ENCODE peak calls at places on chromosome 21, in eight cellular contexts. P is CD4-positive, alpha-beta T cell; B is uterus; O is WTC11; J is stomach; S is tibial artery; Y is neural crest cell; L is fibroblast of mammary gland. C is an unnamed sample.

GRCh38 chr21:46439906-46440305 is 18.8 kb upstream of the DIP2A start:
- DNase-seq in B (no peak), L (no peak), J (no peak), O (no peak), S (no peak), Y (no peak), P (no peak), C (no peak)

GRCh38 chr21:18493420-18493819 is 89.8 kb upstream of the TMPRSS15 start:
- DNase-seq in Y (no peak), S (no peak), B (no peak), O (no peak), L (peak; percentile 14), P (no peak), J (no peak), C (no peak)

GRCh38 chr21:32372755-32373154 is 20.1 kb downstream of the URB1 start:
- DNase-seq in P (no peak), J (no peak), O (no peak), L (peak; percentile 39), Y (no peak), B (peak; percentile 65), S (no peak), C (no peak)

GRCh38 chr21:14306143-14306907 is 76.6 kb downstream of the HSPA13 start:
- DNase-seq in Y (no peak), P (no peak), S (no peak), B (no peak), O (no peak), L (peak; percentile 39), J (no peak), C (no peak)

GRCh38 chr21:26972131-26972707 is 5.3 kb upstream of the ADAMTS5 start:
- DNase-seq in P (no peak), Y (no peak), S (no peak), O (no peak), L (no peak), J (no peak), B (no peak), C (no peak)

GRCh38 chr21:33069994-33070811 is at the start of gene OLIG1:
- DNase-seq in P (peak; percentile 27), B (no peak), L (peak; percentile 8), O (peak; percentile 82), Y (peak; percentile 52), J (peak; percentile 35), S (no peak), C (peak; percentile 50)

GRCh38 chr21:18666725-18667124 is 263.1 kb upstream of the TMPRSS15 start:
- DNase-seq in P (no peak), L (no peak), O (no peak), B (no peak), J (no peak), S (no peak), Y (no peak), C (no peak)

GRCh38 chr21:41361786-41362604 is at the start of gene MX2:
- DNase-seq in L (peak; percentile 93), J (peak; percentile 66), Y (no peak), S (peak; percentile 78), B (peak; percentile 57), P (peak; percentile 79), O (no peak), C (no peak)

GRCh38 chr21:46550511-46550941 is 54.4 kb downstream of the S100B start:
- DNase-seq in B (no peak), L (no peak), S (no peak), Y (no peak), P (peak; percentile 78), J (peak; percentile 21), O (no peak), C (no peak)

GRCh38 chr21:39317134-39318090 is 4.0 kb upstream of the BRWD1 start:
- DNase-seq in L (no peak), J (no peak), Y (no peak), S (no peak), B (no peak), O (no peak), P (no peak), C (no peak)

GRCh38 chr21:42145569-42146250 is 73.2 kb upstream of the ABCG1 start:
- DNase-seq in L (peak; percentile 53), P (peak; percentile 57), B (peak; percentile 38), J (peak; percentile 59), S (peak; percentile 68), Y (peak; percentile 64), O (peak; percentile 70), C (peak; percentile 50)

GRCh38 chr21:40472026-40472425 is 374.9 kb downstream of the DSCAM start:
- DNase-seq in S (no peak), B (no peak), J (no peak), L (no peak), O (no peak), Y (no peak), P (no peak), C (no peak)

GRCh38 chr21:15928196-15928595 is 198.4 kb downstream of the USP25 start:
- DNase-seq in L (no peak), O (no peak), S (no peak), Y (no peak), P (no peak), J (no peak), B (no peak), C (no peak)

GRCh38 chr21:38327984-38328383 is 71.2 kb downstream of the KCNJ15 start:
- DNase-seq in P (no peak), O (no peak), S (no peak), B (no peak), L (peak; percentile 88), J (no peak), Y (no peak), C (no peak)

GRCh38 chr21:42552407-42553336 is 39.0 kb downstream of the SLC37A1 start:
- DNase-seq in B (no peak), P (no peak), Y (no peak), J (no peak), O (peak; percentile 6), L (no peak), S (peak; percentile 40), C (no peak)

GRCh38 chr21:41345934-41346685 is 15.7 kb upstream of the MX2 start:
- DNase-seq in O (no peak), S (no peak), P (no peak), B (no peak), Y (no peak), J (peak; percentile 80), L (no peak), C (no peak)

GRCh38 chr21:24781146-24781545 is 826.1 kb downstream of the MRPL39 start:
- DNase-seq in S (no peak), P (no peak), J (no peak), O (no peak), Y (no peak), B (no peak), L (no peak), C (no peak)

GRCh38 chr21:25967566-25968438 is 202.8 kb downstream of the APP start:
- DNase-seq in P (no peak), Y (no peak), O (no peak), J (no peak), S (no peak), L (no peak), B (no peak), C (no peak)

DNA sequence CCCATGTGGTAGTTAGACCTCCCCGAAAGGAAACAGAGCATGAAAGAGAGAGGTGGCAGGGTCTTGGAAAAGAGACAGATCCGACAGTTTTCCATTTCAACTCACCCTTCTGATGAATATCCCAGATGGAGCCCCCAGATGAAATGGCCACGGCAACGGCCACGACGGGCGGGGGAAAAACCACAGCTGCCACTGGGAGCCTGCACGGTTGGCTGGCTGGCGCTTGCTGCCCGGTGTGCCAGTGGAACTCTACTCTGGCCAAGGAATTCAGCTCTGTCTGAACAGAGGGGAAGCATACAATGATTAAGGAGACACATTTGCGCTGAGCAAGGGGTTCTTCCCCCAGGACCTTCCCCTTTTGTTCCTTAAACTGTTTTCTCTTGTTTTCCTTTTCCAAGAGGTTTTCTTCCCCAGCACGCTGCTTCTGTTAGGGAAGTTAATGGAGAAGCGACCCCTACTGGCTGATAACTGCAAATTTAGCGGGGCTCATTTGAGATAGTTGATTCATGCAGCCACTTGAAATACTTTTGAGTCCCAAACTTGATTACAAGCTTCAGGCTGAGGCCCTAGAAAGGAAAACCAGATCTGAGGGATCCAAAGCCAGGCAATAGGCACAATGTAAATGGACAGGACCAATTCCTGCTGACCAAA is 1122.5 kb downstream of the NCAM2 start:
- DNase-seq in B (no peak), Y (no peak), O (peak; percentile 31), L (peak; percentile 1), P (no peak), S (no peak), J (no peak), C (no peak)
- TF ChIP-seq CTCF in B (no peak), Y (peak; percentile 56), O (peak; percentile 73), L (peak; percentile 6), P (no peak), S (no peak), J (no peak), C (peak; percentile 45)

GRCh38 chr21:30842990-30843389 is 13.4 kb upstream of the KRTAP7-1 start:
- DNase-seq in J (no peak), S (no peak), O (no peak), P (no peak), B (no peak), L (no peak), Y (no peak), C (no peak)

GRCh38 chr21:30838536-30838935 is 9.0 kb upstream of the KRTAP7-1 start:
- DNase-seq in B (no peak), L (no peak), S (no peak), J (no peak), Y (no peak), O (no peak), P (no peak), C (no peak)

GRCh38 chr21:30839304-30839703 is 9.7 kb upstream of the KRTAP7-1 start:
- DNase-seq in B (no peak), L (peak; percentile 18), Y (peak; percentile 36), O (peak; percentile 73), P (no peak), S (no peak), J (no peak), C (peak; percentile 33)
- TF ChIP-seq CTCF in B (no peak), L (peak; percentile 22), Y (peak; percentile 76), O (peak; percentile 44), P (no peak), S (no peak), J (no peak), C (peak; percentile 75)

DNA sequence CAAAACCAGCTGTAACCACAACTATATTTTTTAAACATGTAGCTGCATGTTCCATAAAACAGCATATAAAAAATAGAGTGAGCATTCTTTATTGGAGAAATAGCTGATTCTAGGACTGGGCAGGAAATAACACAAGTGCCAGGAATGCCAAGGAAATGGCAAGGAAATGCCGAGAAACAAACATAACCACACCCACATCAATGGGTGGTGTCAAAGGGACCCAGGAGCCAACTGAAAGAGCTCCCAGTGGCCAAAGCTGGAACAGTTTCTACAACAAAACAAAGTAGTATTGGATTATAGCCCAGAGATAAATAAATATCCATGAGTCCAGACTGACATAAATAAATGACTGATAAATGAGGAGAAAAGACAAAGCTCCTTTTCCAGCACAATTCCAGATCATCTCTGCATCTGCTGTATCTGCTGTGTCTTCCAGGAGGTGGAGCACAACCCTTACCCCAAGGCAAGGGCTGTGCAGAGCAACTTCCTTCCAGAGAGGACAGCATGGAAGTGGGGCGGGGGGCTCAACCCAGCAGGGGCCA is 28.1 kb downstream of the ADARB1 start:
- DNase-seq in J (peak; percentile 38), O (no peak), L (peak; percentile 32), P (no peak), Y (no peak), B (no peak), S (no peak), C (no peak)
- TF ChIP-seq CTCF in J (peak; percentile 17), O (no peak), L (peak; percentile 7), P (no peak), Y (peak; percentile 27), B (peak; percentile 22), S (peak; percentile 42), C (no peak)

DNA sequence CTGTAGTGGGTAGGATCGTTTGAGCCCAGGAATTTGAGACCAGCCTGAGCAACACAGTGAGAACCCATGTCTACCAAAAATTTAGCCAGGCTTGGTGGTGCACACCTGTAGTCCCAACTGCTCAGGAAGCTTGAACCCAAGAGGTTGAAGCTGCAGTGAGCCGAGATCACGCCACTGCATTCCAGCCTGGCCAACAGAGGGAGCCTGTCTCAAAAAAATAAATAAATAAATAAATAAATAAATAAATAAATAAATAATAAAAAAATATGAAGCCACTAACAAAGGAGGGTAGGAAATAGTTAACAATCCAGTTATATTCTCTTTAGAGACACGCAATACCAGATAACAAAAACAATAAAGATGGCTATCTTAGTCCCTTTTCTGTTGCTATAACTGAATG is 11.9 kb upstream of the CBR3 start:
- DNase-seq in J (no peak), Y (no peak), L (no peak), O (no peak), P (no peak), B (no peak), S (peak; percentile 28), C (no peak)
- TF ChIP-seq CTCF in J (no peak), Y (peak; percentile 51), L (peak; percentile 28), O (no peak), P (no peak), B (peak; percentile 11), S (peak; percentile 41), C (peak; percentile 47)